ENCODE peak calls at places on chromosomes 5 and 9, in eight cellular contexts. One of them, this sample, is unnamed.
A peak's percentile ranks its signal among the peaks of the same experiment; 100 is the strongest.

GRCh38 chr9:113395000-113395861 is 5.9 kb downstream of the ALAD start:
- DNase-seq in activated naive CD4-positive, alpha-beta T cell treated with anti-CD3 and anti-CD28 coated beads for 36 hours: no peak
- DNase-seq in heart right ventricle: no peak
- DNase-seq in Calu3: no peak
- DNase-seq in AG04450: no peak
- DNase-seq in RCC 7860: no peak
- DNase-seq in activated CD8-positive, alpha-beta T cell treated with anti-CD3 and anti-CD28 coated beads for 36 hours: no peak
- DNase-seq in type B pancreatic cell: no peak
- DNase-seq in this sample: no peak

GRCh38 chr5:3601929-3602712 is 6.5 kb downstream of the IRX1 start:
- DNase-seq in activated naive CD4-positive, alpha-beta T cell treated with anti-CD3 and anti-CD28 coated beads for 36 hours: no peak
- DNase-seq in heart right ventricle: no peak
- DNase-seq in Calu3: no peak
- DNase-seq in AG04450: no peak
- DNase-seq in RCC 7860: no peak
- DNase-seq in activated CD8-positive, alpha-beta T cell treated with anti-CD3 and anti-CD28 coated beads for 36 hours: no peak
- DNase-seq in type B pancreatic cell: no peak
- DNase-seq in this sample: no peak

GRCh38 chr5:6684075-6684474 is 29.2 kb upstream of the TENT4A start:
- DNase-seq in activated naive CD4-positive, alpha-beta T cell treated with anti-CD3 and anti-CD28 coated beads for 36 hours: no peak
- DNase-seq in heart right ventricle: no peak
- DNase-seq in Calu3: no peak
- DNase-seq in AG04450: no peak
- DNase-seq in RCC 7860: no peak
- DNase-seq in activated CD8-positive, alpha-beta T cell treated with anti-CD3 and anti-CD28 coated beads for 36 hours: no peak
- DNase-seq in type B pancreatic cell: peak; percentile 18
- DNase-seq in this sample: no peak

GRCh38 chr5:138874241-138874640 is 894 bp downstream of the LRRTM2 start:
- DNase-seq in activated naive CD4-positive, alpha-beta T cell treated with anti-CD3 and anti-CD28 coated beads for 36 hours: no peak
- DNase-seq in heart right ventricle: no peak
- DNase-seq in Calu3: no peak
- DNase-seq in AG04450: no peak
- DNase-seq in RCC 7860: no peak
- DNase-seq in activated CD8-positive, alpha-beta T cell treated with anti-CD3 and anti-CD28 coated beads for 36 hours: no peak
- DNase-seq in type B pancreatic cell: no peak
- DNase-seq in this sample: no peak

GRCh38 chr5:180352976-180353225 is 235 bp downstream of the GFPT2 start:
- DNase-seq in activated naive CD4-positive, alpha-beta T cell treated with anti-CD3 and anti-CD28 coated beads for 36 hours: no peak
- DNase-seq in heart right ventricle: no peak
- DNase-seq in Calu3: no peak
- DNase-seq in AG04450: no peak
- DNase-seq in RCC 7860: no peak
- DNase-seq in activated CD8-positive, alpha-beta T cell treated with anti-CD3 and anti-CD28 coated beads for 36 hours: no peak
- DNase-seq in type B pancreatic cell: no peak
- DNase-seq in this sample: no peak

GRCh38 chr5:76450059-76450458 is 47.0 kb downstream of the IQGAP2 start:
- DNase-seq in activated naive CD4-positive, alpha-beta T cell treated with anti-CD3 and anti-CD28 coated beads for 36 hours: no peak
- DNase-seq in heart right ventricle: no peak
- DNase-seq in Calu3: no peak
- DNase-seq in AG04450: no peak
- DNase-seq in RCC 7860: no peak
- DNase-seq in activated CD8-positive, alpha-beta T cell treated with anti-CD3 and anti-CD28 coated beads for 36 hours: no peak
- DNase-seq in type B pancreatic cell: no peak
- DNase-seq in this sample: no peak

GRCh38 chr5:157571357-157571827 is 4.2 kb downstream of the ADAM19 start:
- DNase-seq in activated naive CD4-positive, alpha-beta T cell treated with anti-CD3 and anti-CD28 coated beads for 36 hours: peak; percentile 14
- DNase-seq in heart right ventricle: no peak
- DNase-seq in Calu3: no peak
- DNase-seq in AG04450: no peak
- DNase-seq in RCC 7860: peak; percentile 51
- DNase-seq in activated CD8-positive, alpha-beta T cell treated with anti-CD3 and anti-CD28 coated beads for 36 hours: peak; percentile 41
- DNase-seq in type B pancreatic cell: no peak
- DNase-seq in this sample: no peak

GRCh38 chr5:132067941-132068808 is 5.4 kb upstream of the CSF2 start:
- DNase-seq in activated naive CD4-positive, alpha-beta T cell treated with anti-CD3 and anti-CD28 coated beads for 36 hours: no peak
- DNase-seq in heart right ventricle: no peak
- DNase-seq in Calu3: no peak
- DNase-seq in AG04450: no peak
- DNase-seq in RCC 7860: no peak
- DNase-seq in activated CD8-positive, alpha-beta T cell treated with anti-CD3 and anti-CD28 coated beads for 36 hours: no peak
- DNase-seq in type B pancreatic cell: no peak
- DNase-seq in this sample: no peak

GRCh38 chr5:148687427-148687826 is 33.1 kb upstream of the HTR4 start:
- DNase-seq in activated naive CD4-positive, alpha-beta T cell treated with anti-CD3 and anti-CD28 coated beads for 36 hours: no peak
- DNase-seq in heart right ventricle: no peak
- DNase-seq in Calu3: peak; percentile 42
- DNase-seq in AG04450: no peak
- DNase-seq in RCC 7860: peak; percentile 16
- DNase-seq in activated CD8-positive, alpha-beta T cell treated with anti-CD3 and anti-CD28 coated beads for 36 hours: peak; percentile 30
- DNase-seq in type B pancreatic cell: no peak
- DNase-seq in this sample: no peak

GRCh38 chr5:167555771-167556170 is 735.7 kb upstream of the WWC1 start:
- DNase-seq in activated naive CD4-positive, alpha-beta T cell treated with anti-CD3 and anti-CD28 coated beads for 36 hours: no peak
- DNase-seq in heart right ventricle: no peak
- DNase-seq in Calu3: no peak
- DNase-seq in AG04450: no peak
- DNase-seq in RCC 7860: no peak
- DNase-seq in activated CD8-positive, alpha-beta T cell treated with anti-CD3 and anti-CD28 coated beads for 36 hours: no peak
- DNase-seq in type B pancreatic cell: no peak
- DNase-seq in this sample: no peak

GRCh38 chr5:137300411-137301240 is 198.5 kb downstream of the SPOCK1 start:
- DNase-seq in activated naive CD4-positive, alpha-beta T cell treated with anti-CD3 and anti-CD28 coated beads for 36 hours: no peak
- DNase-seq in heart right ventricle: no peak
- DNase-seq in Calu3: no peak
- DNase-seq in AG04450: no peak
- DNase-seq in RCC 7860: peak; percentile 29
- DNase-seq in activated CD8-positive, alpha-beta T cell treated with anti-CD3 and anti-CD28 coated beads for 36 hours: no peak
- DNase-seq in type B pancreatic cell: no peak
- DNase-seq in this sample: no peak

GRCh38 chr5:58148366-58148765 is 311.5 kb downstream of the PLK2 start:
- DNase-seq in activated naive CD4-positive, alpha-beta T cell treated with anti-CD3 and anti-CD28 coated beads for 36 hours: no peak
- DNase-seq in heart right ventricle: no peak
- DNase-seq in Calu3: no peak
- DNase-seq in AG04450: no peak
- DNase-seq in RCC 7860: no peak
- DNase-seq in activated CD8-positive, alpha-beta T cell treated with anti-CD3 and anti-CD28 coated beads for 36 hours: no peak
- DNase-seq in type B pancreatic cell: no peak
- DNase-seq in this sample: no peak

GRCh38 chr9:104860280-104860679 is 67.7 kb downstream of the ABCA1 start:
- DNase-seq in activated naive CD4-positive, alpha-beta T cell treated with anti-CD3 and anti-CD28 coated beads for 36 hours: no peak
- DNase-seq in heart right ventricle: no peak
- DNase-seq in Calu3: no peak
- DNase-seq in AG04450: no peak
- DNase-seq in RCC 7860: no peak
- DNase-seq in activated CD8-positive, alpha-beta T cell treated with anti-CD3 and anti-CD28 coated beads for 36 hours: no peak
- DNase-seq in type B pancreatic cell: no peak
- DNase-seq in this sample: no peak

GRCh38 chr9:125428060-125428481 is 166.4 kb downstream of the GAPVD1 start:
- DNase-seq in activated naive CD4-positive, alpha-beta T cell treated with anti-CD3 and anti-CD28 coated beads for 36 hours: peak; percentile 29
- DNase-seq in heart right ventricle: no peak
- DNase-seq in Calu3: peak; percentile 76
- DNase-seq in AG04450: no peak
- DNase-seq in RCC 7860: no peak
- DNase-seq in activated CD8-positive, alpha-beta T cell treated with anti-CD3 and anti-CD28 coated beads for 36 hours: peak; percentile 48
- DNase-seq in type B pancreatic cell: no peak
- DNase-seq in this sample: no peak

GRCh38 chr9:115764649-115765048 is 388.9 kb upstream of the PAPPA start:
- DNase-seq in activated naive CD4-positive, alpha-beta T cell treated with anti-CD3 and anti-CD28 coated beads for 36 hours: no peak
- DNase-seq in heart right ventricle: peak; percentile 10
- DNase-seq in Calu3: no peak
- DNase-seq in AG04450: no peak
- DNase-seq in RCC 7860: no peak
- DNase-seq in activated CD8-positive, alpha-beta T cell treated with anti-CD3 and anti-CD28 coated beads for 36 hours: no peak
- DNase-seq in type B pancreatic cell: no peak
- DNase-seq in this sample: no peak

GRCh38 chr9:72292184-72292787 is 72.7 kb downstream of the ZFAND5 start:
- DNase-seq in activated naive CD4-positive, alpha-beta T cell treated with anti-CD3 and anti-CD28 coated beads for 36 hours: no peak
- DNase-seq in heart right ventricle: no peak
- DNase-seq in Calu3: peak; percentile 12
- DNase-seq in AG04450: no peak
- DNase-seq in RCC 7860: peak; percentile 47
- DNase-seq in activated CD8-positive, alpha-beta T cell treated with anti-CD3 and anti-CD28 coated beads for 36 hours: no peak
- DNase-seq in type B pancreatic cell: no peak
- DNase-seq in this sample: no peak

GRCh38 chr5:42337143-42337542 is 86.1 kb upstream of the GHR start:
- DNase-seq in activated naive CD4-positive, alpha-beta T cell treated with anti-CD3 and anti-CD28 coated beads for 36 hours: no peak
- DNase-seq in heart right ventricle: no peak
- DNase-seq in Calu3: no peak
- DNase-seq in AG04450: no peak
- DNase-seq in RCC 7860: no peak
- DNase-seq in activated CD8-positive, alpha-beta T cell treated with anti-CD3 and anti-CD28 coated beads for 36 hours: no peak
- DNase-seq in type B pancreatic cell: no peak
- DNase-seq in this sample: no peak

GRCh38 chr9:93891549-93892310 is 63.4 kb downstream of the BARX1 start:
- DNase-seq in activated naive CD4-positive, alpha-beta T cell treated with anti-CD3 and anti-CD28 coated beads for 36 hours: no peak
- DNase-seq in heart right ventricle: no peak
- DNase-seq in Calu3: no peak
- DNase-seq in AG04450: no peak
- DNase-seq in RCC 7860: no peak
- DNase-seq in activated CD8-positive, alpha-beta T cell treated with anti-CD3 and anti-CD28 coated beads for 36 hours: no peak
- DNase-seq in type B pancreatic cell: no peak
- DNase-seq in this sample: no peak

GRCh38 chr9:83382421-83382820 is 155.8 kb downstream of the FRMD3 start:
- DNase-seq in activated naive CD4-positive, alpha-beta T cell treated with anti-CD3 and anti-CD28 coated beads for 36 hours: no peak
- DNase-seq in heart right ventricle: no peak
- DNase-seq in Calu3: no peak
- DNase-seq in AG04450: no peak
- DNase-seq in RCC 7860: no peak
- DNase-seq in activated CD8-positive, alpha-beta T cell treated with anti-CD3 and anti-CD28 coated beads for 36 hours: no peak
- DNase-seq in type B pancreatic cell: no peak
- DNase-seq in this sample: no peak

GRCh38 chr5:37723147-37723961 is 116.5 kb downstream of the GDNF start:
- DNase-seq in activated naive CD4-positive, alpha-beta T cell treated with anti-CD3 and anti-CD28 coated beads for 36 hours: peak; percentile 18
- DNase-seq in heart right ventricle: no peak
- DNase-seq in Calu3: peak; percentile 38
- DNase-seq in AG04450: no peak
- DNase-seq in RCC 7860: peak; percentile 85
- DNase-seq in activated CD8-positive, alpha-beta T cell treated with anti-CD3 and anti-CD28 coated beads for 36 hours: peak; percentile 31
- DNase-seq in type B pancreatic cell: no peak
- DNase-seq in this sample: no peak

GRCh38 chr5:1501372-1502045 is 22.3 kb downstream of the LPCAT1 start:
- DNase-seq in activated naive CD4-positive, alpha-beta T cell treated with anti-CD3 and anti-CD28 coated beads for 36 hours: no peak
- DNase-seq in heart right ventricle: no peak
- DNase-seq in Calu3: no peak
- DNase-seq in AG04450: no peak
- DNase-seq in RCC 7860: no peak
- DNase-seq in activated CD8-positive, alpha-beta T cell treated with anti-CD3 and anti-CD28 coated beads for 36 hours: no peak
- DNase-seq in type B pancreatic cell: no peak
- DNase-seq in this sample: no peak

GRCh38 chr5:169979871-169980270 is 424 bp downstream of the INSYN2B start:
- DNase-seq in activated naive CD4-positive, alpha-beta T cell treated with anti-CD3 and anti-CD28 coated beads for 36 hours: no peak
- DNase-seq in heart right ventricle: no peak
- DNase-seq in Calu3: no peak
- DNase-seq in AG04450: no peak
- DNase-seq in RCC 7860: no peak
- DNase-seq in activated CD8-positive, alpha-beta T cell treated with anti-CD3 and anti-CD28 coated beads for 36 hours: no peak
- DNase-seq in type B pancreatic cell: no peak
- DNase-seq in this sample: no peak

GRCh38 chr5:133356386-133357331 is 255.7 kb downstream of the FSTL4 start:
- DNase-seq in activated naive CD4-positive, alpha-beta T cell treated with anti-CD3 and anti-CD28 coated beads for 36 hours: no peak
- DNase-seq in heart right ventricle: no peak
- DNase-seq in Calu3: no peak
- DNase-seq in AG04450: no peak
- DNase-seq in RCC 7860: no peak
- DNase-seq in activated CD8-positive, alpha-beta T cell treated with anti-CD3 and anti-CD28 coated beads for 36 hours: no peak
- DNase-seq in type B pancreatic cell: peak; percentile 40
- DNase-seq in this sample: no peak